ENCODE peak calls at places on chromosomes 4 and X, in nine cellular contexts. B is K562, V is HepG2, Y is A549, O is GM12878, F is GM23338, D is HCT116, I is SK-N-SH, E is HL-60. H is an unnamed sample.

GRCh38 chrX:2497961-2498780 is 2.6 kb downstream of the DHRSX start:
- DNase-seq in I (no peak), O (no peak), F (no peak), E (no peak), Y (peak), V (peak), D (no peak), B (no peak), H (no peak)

GRCh38 chr4:72323227-72323626 is 245.8 kb downstream of the ADAMTS3 start:
- DNase-seq in Y (no peak), F (no peak), O (no peak), I (no peak), V (no peak), D (no peak), B (no peak), E (no peak), H (no peak)

GRCh38 chr4:182574706-182575105 is 331.5 kb downstream of the TENM3 start:
- DNase-seq in O (no peak), D (no peak), F (no peak), E (no peak), V (no peak), B (no peak), I (peak), Y (no peak), H (no peak)

GRCh38 chrX:43750248-43750676 is 94.2 kb downstream of the MAOA start:
- DNase-seq in B (peak), F (peak), E (peak), V (peak), Y (peak), D (peak), I (peak), O (no peak), H (no peak)

GRCh38 chr4:113635739-113636437 is 125.7 kb downstream of the CAMK2D start:
- DNase-seq in Y (no peak), F (no peak), V (no peak), D (no peak), E (no peak), B (no peak), O (no peak), I (no peak), H (no peak)

GRCh38 chr4:40254961-40255721 is 58.3 kb downstream of the RHOH start:
- DNase-seq in E (no peak), Y (no peak), I (no peak), B (no peak), D (peak), O (no peak), F (no peak), V (peak), H (no peak)

GRCh38 chr4:126495163-126495752 is 1137.5 kb upstream of the INTU start:
- DNase-seq in B (no peak), F (no peak), I (no peak), V (no peak), Y (no peak), O (no peak), E (no peak), D (no peak), H (no peak)

GRCh38 chr4:52869656-52870055 is 7.5 kb downstream of the RASL11B start:
- DNase-seq in V (no peak), D (no peak), F (no peak), E (no peak), I (peak), B (no peak), Y (no peak), O (no peak), H (no peak)

GRCh38 chrX:93420635-93421034 is 252.7 kb downstream of the NAP1L3 start:
- DNase-seq in E (no peak), Y (no peak), O (no peak), D (no peak), F (no peak), I (no peak), V (no peak), B (no peak), H (no peak)

GRCh38 chr4:82774711-82775171 is 23.9 kb downstream of the SCD5 start:
- DNase-seq in O (no peak), B (no peak), I (no peak), Y (no peak), V (no peak), D (no peak), F (no peak), E (no peak), H (no peak)

GRCh38 chrX:150868625-150869024 is 29.8 kb downstream of the CD99L2 start:
- DNase-seq in F (no peak), B (no peak), I (no peak), V (no peak), Y (no peak), O (no peak), D (no peak), E (no peak), H (no peak)

DNA sequence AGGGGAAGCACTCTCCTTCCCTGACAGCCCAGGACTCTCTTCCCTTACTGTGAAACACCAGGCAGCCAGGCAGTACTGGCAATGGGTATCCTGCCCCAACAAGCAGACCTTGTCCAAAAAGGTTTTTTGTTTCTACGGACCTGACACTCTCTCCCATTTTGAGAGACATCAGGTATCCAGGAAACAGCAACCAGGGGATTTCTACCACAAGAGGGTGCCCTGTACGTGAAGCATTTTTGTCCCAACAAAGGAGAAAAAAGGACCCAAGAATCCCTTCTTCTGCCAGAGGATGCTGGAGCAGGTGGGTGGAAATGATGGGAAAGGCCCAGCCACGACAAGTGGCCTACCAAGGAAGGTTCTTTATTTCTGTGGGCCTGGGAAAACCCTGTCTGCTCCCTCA is 65.7 kb upstream of the FGF13 start:
- DNase-seq in Y (no peak), I (no peak), F (peak), B (no peak), O (no peak), D (no peak), V (no peak), E (no peak), H (no peak)
- TF ChIP-seq CTCF in Y (no peak), I (no peak), F (peak), B (peak), O (no peak), D (no peak), V (no peak), E (no peak), H (peak)

GRCh38 chr4:13537011-13537831 is 7.1 kb downstream of the NKX3-2 start:
- DNase-seq in I (peak), V (no peak), D (no peak), B (no peak), F (peak), O (no peak), Y (no peak), E (peak), H (no peak)
- TF ChIP-seq REST in I (no peak), V (no peak), D (no peak), B (no peak), F (no peak), O (no peak), Y (no peak), E (no peak), H (no peak)

GRCh38 chr4:173990879-173991231 is 292.6 kb downstream of the FBXO8 start:
- DNase-seq in F (peak), B (no peak), V (no peak), O (no peak), Y (no peak), I (peak), D (no peak), E (no peak), H (no peak)

GRCh38 chr4:173991814-173992213 is 291.7 kb downstream of the FBXO8 start:
- DNase-seq in V (no peak), Y (no peak), D (no peak), I (no peak), F (no peak), E (no peak), O (no peak), B (no peak), H (no peak)

GRCh38 chr4:173991321-173991720 is 292.1 kb downstream of the FBXO8 start:
- DNase-seq in B (no peak), D (no peak), O (no peak), V (no peak), E (no peak), Y (no peak), I (no peak), F (no peak), H (no peak)

GRCh38 chr4:173990126-173990878 is 293.2 kb downstream of the FBXO8 start:
- DNase-seq in V (peak), E (no peak), Y (peak), I (no peak), F (peak), B (no peak), D (peak), O (no peak), H (peak)
- TF ChIP-seq CTCF in V (peak), E (peak), Y (peak), I (peak), F (peak), B (peak), D (peak), O (peak), H (peak)

GRCh38 chrX:50863471-50863870 is 47.1 kb upstream of the BMP15 start:
- DNase-seq in O (no peak), D (no peak), V (no peak), B (no peak), F (no peak), Y (no peak), E (no peak), I (no peak), H (no peak)
- TF ChIP-seq REST in O (no peak), D (no peak), V (no peak), B (no peak), F (no peak), Y (no peak), E (no peak), I (no peak), H (no peak)

GRCh38 chr4:164997324-164997723 is 19.9 kb upstream of the TRIM61 start:
- DNase-seq in F (peak), I (no peak), O (no peak), B (no peak), V (peak), E (no peak), Y (no peak), D (peak), H (no peak)
- TF ChIP-seq CTCF in F (peak), I (peak), O (peak), B (peak), V (peak), E (no peak), Y (peak), D (peak), H (peak)